ENCODE peak calls at places on chromosomes 5 and 9, in four cellular contexts. H is GM12878, N is K562, R is HL-60. I is an unnamed sample.

GRCh38 chr5:110414360-110414759 is 312.1 kb downstream of the TMEM232 start:
- DNase-seq in H (no peak), N (no peak), R (no peak), I (no peak)

GRCh38 chr9:1267581-1267980 is 217.4 kb downstream of the DMRT2 start:
- DNase-seq in H (no peak), N (no peak), R (no peak), I (no peak)

GRCh38 chr9:27227192-27227591 is 69.8 kb downstream of the EQTN start:
- DNase-seq in H (no peak), N (no peak), R (no peak), I (no peak)

GRCh38 chr9:97617939-97618416 is 15.2 kb downstream of the TSTD2 start:
- DNase-seq in H (no peak), N (no peak), R (no peak), I (no peak)

GRCh38 chr5:15806613-15807012 is 306.6 kb downstream of the FBXL7 start:
- DNase-seq in H (no peak), N (no peak), R (no peak), I (no peak)

GRCh38 chr9:36928670-36929349 is 105.3 kb downstream of the PAX5 start:
- DNase-seq in H (peak; percentile 64), N (no peak), R (no peak), I (no peak)

GRCh38 chr9:77475641-77476473 is 172.3 kb downstream of the GNA14 start:
- DNase-seq in H (no peak), N (no peak), R (no peak), I (no peak)

GRCh38 chr9:120538339-120538738 is 41.6 kb downstream of the CDK5RAP2 start:
- DNase-seq in H (no peak), N (no peak), R (no peak), I (no peak)

GRCh38 chr5:132419517-132420468 is 50.3 kb downstream of the SLC22A5 start:
- DNase-seq in H (no peak), N (peak; percentile 88), R (peak; percentile 56), I (peak; percentile 42)
- TF ChIP-seq SPI1 in H (no peak), N (no peak), R (no peak), I (no peak)

GRCh38 chr9:6922680-6923079 is 164.9 kb downstream of the KDM4C start:
- DNase-seq in H (no peak), N (no peak), R (no peak), I (no peak)
- TF ChIP-seq SPI1 in H (no peak), N (no peak), R (no peak), I (no peak)

GRCh38 chr9:107348836-107349235 is 65.8 kb downstream of the RAD23B start:
- DNase-seq in H (no peak), N (no peak), R (no peak), I (no peak)
- TF ChIP-seq SPI1 in H (no peak), N (no peak), R (no peak), I (no peak)

DNA sequence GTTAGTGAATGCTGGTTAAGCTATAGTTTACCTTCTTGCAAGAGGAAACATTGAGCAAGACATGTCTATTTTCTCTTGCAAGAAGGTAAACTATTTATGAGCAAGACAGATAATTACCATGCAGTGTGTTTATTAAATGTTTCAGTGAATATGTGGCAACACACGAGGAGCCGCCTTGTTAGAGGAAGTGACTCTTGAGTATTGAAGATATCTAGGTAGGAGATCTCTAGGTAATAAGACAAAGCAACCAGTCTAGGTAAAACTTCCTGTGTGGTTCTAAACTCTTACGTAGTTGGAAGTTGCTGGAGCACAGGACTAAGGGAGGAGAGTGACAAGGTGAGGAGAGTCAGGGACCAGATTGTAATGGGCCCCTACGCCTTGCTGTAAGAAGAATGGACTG is 16.8 kb downstream of the SKP2 start:
- DNase-seq in H (no peak), N (no peak), R (no peak), I (no peak)
- TF ChIP-seq SPI1 in H (no peak), N (no peak), R (peak; percentile 21), I (no peak)

GRCh38 chr5:1551426-1551825 is 27.7 kb upstream of the LPCAT1 start:
- DNase-seq in H (no peak), N (peak; percentile 14), R (no peak), I (no peak)
- TF ChIP-seq SPI1 in H (no peak), N (no peak), R (no peak), I (no peak)

DNA sequence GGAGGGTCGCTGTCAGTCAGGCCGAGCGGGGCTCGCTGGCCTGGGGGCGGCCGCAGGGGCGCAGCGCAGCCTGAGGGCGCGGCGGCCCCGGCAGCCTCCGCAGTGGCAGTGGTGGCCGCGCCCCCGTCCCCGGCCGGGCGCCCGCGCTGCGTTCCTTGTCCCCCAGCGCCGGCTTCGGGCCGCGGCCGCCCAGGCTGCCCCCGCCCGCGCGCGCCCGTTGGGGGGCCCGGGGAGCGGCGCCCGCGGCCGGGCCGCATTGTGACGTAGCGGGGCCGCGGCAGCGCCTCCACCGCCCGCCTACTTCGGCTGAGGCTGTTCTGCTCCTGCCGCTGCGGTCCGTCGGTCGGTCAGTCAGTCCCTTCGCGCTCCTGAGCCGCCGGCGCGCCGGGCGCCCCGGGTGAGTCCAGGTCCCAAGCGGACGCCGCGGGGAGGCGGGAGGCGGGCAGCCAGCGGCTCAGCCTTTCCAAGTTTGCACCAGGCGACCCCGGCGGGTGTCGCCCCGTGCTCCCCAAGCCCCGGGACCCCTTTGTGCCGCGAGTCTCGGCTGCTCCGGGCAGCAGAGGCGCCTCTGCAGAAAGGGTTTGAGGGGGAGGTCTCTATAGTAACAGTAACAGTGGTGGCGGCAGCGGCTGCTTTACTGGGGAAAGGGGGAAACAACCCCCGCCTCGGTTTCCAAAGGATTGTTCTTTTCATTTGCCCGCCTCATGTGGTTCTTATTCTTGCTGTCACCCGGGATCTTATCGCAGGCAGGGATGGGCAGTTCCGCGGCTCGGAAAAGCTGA is at the start of gene SNCAIP:
- DNase-seq in H (no peak), N (peak; percentile 14), R (no peak), I (peak; percentile 33)
- TF ChIP-seq SPI1 in H (no peak), N (no peak), R (no peak), I (no peak)